ENCODE peak calls at places on chromosomes 2 and 18, in five cellular contexts. Z is lung, V is AG10803, M is GM12865, W is WERI-Rb-1. P is an unnamed sample.

GRCh38 chr2:95278051-95278471 is 3.8 kb downstream of the PROM2 start:
- DNase-seq in Z (no peak), V (peak), M (no peak), W (no peak), P (no peak)

GRCh38 chr18:8623549-8624106 is 14.4 kb downstream of the RAB12 start:
- DNase-seq in Z (peak), V (no peak), M (peak), W (no peak), P (no peak)

GRCh38 chr18:3554091-3554601 is 104.2 kb downstream of the TGIF1 start:
- DNase-seq in Z (no peak), V (no peak), M (no peak), W (no peak), P (no peak)

GRCh38 chr2:49261791-49262190 is 107.5 kb upstream of the FSHR start:
- DNase-seq in Z (no peak), V (no peak), M (no peak), W (no peak), P (no peak)

GRCh38 chr18:54220406-54220805 is 4.1 kb downstream of the MBD2 start:
- DNase-seq in Z (no peak), V (no peak), M (no peak), W (no peak), P (no peak)

GRCh38 chr2:212667751-212668316 is 129.2 kb upstream of the ERBB4 start:
- DNase-seq in Z (no peak), V (no peak), M (no peak), W (no peak), P (no peak)

GRCh38 chr2:119483395-119483753 is 40.9 kb downstream of the SCTR start:
- DNase-seq in Z (peak), V (no peak), M (no peak), W (no peak), P (no peak)

GRCh38 chr2:210399440-210400041 is 77.0 kb downstream of the LANCL1 start:
- DNase-seq in Z (no peak), V (no peak), M (peak), W (no peak), P (no peak)

GRCh38 chr2:101306410-101306809 is 2.1 kb downstream of the RNF149 start:
- DNase-seq in Z (no peak), V (peak), M (peak), W (no peak), P (no peak)

GRCh38 chr2:71600572-71600971 is 147.2 kb downstream of the DYSF start:
- DNase-seq in Z (no peak), V (no peak), M (no peak), W (no peak), P (no peak)

GRCh38 chr2:39424951-39425350 is 12.1 kb downstream of the MAP4K3 start:
- DNase-seq in Z (no peak), V (no peak), M (no peak), W (no peak), P (peak)

GRCh38 chr2:12034303-12034861 is 287.9 kb downstream of the LPIN1 start:
- DNase-seq in Z (no peak), V (no peak), M (peak), W (no peak), P (no peak)

GRCh38 chr2:237393523-237393922 is 20.4 kb downstream of the COL6A3 start:
- DNase-seq in Z (no peak), V (no peak), M (no peak), W (no peak), P (no peak)

GRCh38 chr2:112541315-112542122 is 746 bp upstream of the POLR1B start:
- DNase-seq in Z (peak), V (peak), M (peak), W (peak), P (peak)

GRCh38 chr2:207046642-207047213 is 107.4 kb downstream of the CPO start:
- DNase-seq in Z (no peak), V (peak), M (peak), W (no peak), P (peak)

GRCh38 chr18:25453556-25454269 is 101.7 kb upstream of the ZNF521 start:
- DNase-seq in Z (no peak), V (peak), M (no peak), W (no peak), P (no peak)

GRCh38 chr18:13544953-13545352 is 181.4 kb downstream of the FAM210A start:
- DNase-seq in Z (no peak), V (no peak), M (no peak), W (no peak), P (no peak)

GRCh38 chr18:74459877-74460276 is 2.8 kb upstream of the DIPK1C start:
- DNase-seq in Z (no peak), V (no peak), M (no peak), W (peak), P (no peak)

GRCh38 chr2:85590950-85591349 is 4.6 kb upstream of the RNF181 start:
- DNase-seq in Z (no peak), V (no peak), M (no peak), W (no peak), P (no peak)

GRCh38 chr18:51153659-51154371 is 43.7 kb downstream of the MEX3C start:
- DNase-seq in Z (no peak), V (no peak), M (peak), W (no peak), P (peak)

GRCh38 chr2:8923173-8923572 is 80.3 kb downstream of the MBOAT2 start:
- DNase-seq in Z (no peak), V (no peak), M (no peak), W (no peak), P (no peak)

GRCh38 chr2:41928593-41928992 is 119.2 kb upstream of the PKDCC start:
- DNase-seq in Z (no peak), V (peak), M (no peak), W (no peak), P (no peak)

GRCh38 chr2:101383016-101383541 is 4.2 kb downstream of the CREG2 start:
- DNase-seq in Z (no peak), V (no peak), M (no peak), W (no peak), P (no peak)

GRCh38 chr2:3025984-3026383 is 351.6 kb downstream of the EIPR1 start:
- DNase-seq in Z (no peak), V (no peak), M (no peak), W (no peak), P (no peak)

GRCh38 chr2:135799738-135800137 is 37.2 kb downstream of the LCT start:
- DNase-seq in Z (no peak), V (no peak), M (no peak), W (no peak), P (no peak)
- TF ChIP-seq CTCF in Z (no peak), V (no peak), M (no peak), W (peak), P (peak)

GRCh38 chr2:172198908-172199307 is 96.2 kb upstream of the DLX2 start:
- DNase-seq in Z (no peak), V (no peak), M (no peak), W (no peak), P (peak)

GRCh38 chr2:172195836-172196376 is 93.2 kb upstream of the DLX2 start:
- DNase-seq in Z (no peak), V (no peak), M (no peak), W (no peak), P (no peak)

GRCh38 chr2:172193331-172194089 is 90.8 kb upstream of the DLX2 start:
- DNase-seq in Z (no peak), V (no peak), M (no peak), W (no peak), P (no peak)

GRCh38 chr2:172198361-172198760 is 95.7 kb upstream of the DLX2 start:
- DNase-seq in Z (no peak), V (no peak), M (no peak), W (no peak), P (no peak)

GRCh38 chr2:172196768-172197322 is 94.1 kb upstream of the DLX2 start:
- DNase-seq in Z (peak), V (peak), M (peak), W (no peak), P (peak)
- TF ChIP-seq CTCF in Z (no peak), V (no peak), M (no peak), W (no peak), P (no peak)

GRCh38 chr2:6826081-6826913 is 39.4 kb downstream of the CMPK2 start:
- DNase-seq in Z (peak), V (peak), M (peak), W (peak), P (peak)

GRCh38 chr2:6831229-6831628 is 34.5 kb downstream of the CMPK2 start:
- DNase-seq in Z (no peak), V (no peak), M (no peak), W (no peak), P (no peak)

GRCh38 chr2:6824962-6825361 is 40.7 kb downstream of the CMPK2 start:
- DNase-seq in Z (no peak), V (peak), M (no peak), W (no peak), P (no peak)

GRCh38 chr2:6827516-6828298 is 38.0 kb downstream of the CMPK2 start:
- DNase-seq in Z (no peak), V (peak), M (no peak), W (no peak), P (no peak)

GRCh38 chr2:6828299-6828584 is 37.5 kb downstream of the CMPK2 start:
- DNase-seq in Z (no peak), V (peak), M (no peak), W (no peak), P (no peak)
- TF ChIP-seq CTCF in Z (peak), V (peak), M (peak), W (peak), P (peak)

GRCh38 chr2:201643216-201643651 is at the start of gene TMEM237:
- DNase-seq in Z (peak), V (peak), M (peak), W (peak), P (peak)
- TF ChIP-seq CTCF in Z (no peak), V (no peak), M (peak), W (no peak), P (peak)

DNA sequence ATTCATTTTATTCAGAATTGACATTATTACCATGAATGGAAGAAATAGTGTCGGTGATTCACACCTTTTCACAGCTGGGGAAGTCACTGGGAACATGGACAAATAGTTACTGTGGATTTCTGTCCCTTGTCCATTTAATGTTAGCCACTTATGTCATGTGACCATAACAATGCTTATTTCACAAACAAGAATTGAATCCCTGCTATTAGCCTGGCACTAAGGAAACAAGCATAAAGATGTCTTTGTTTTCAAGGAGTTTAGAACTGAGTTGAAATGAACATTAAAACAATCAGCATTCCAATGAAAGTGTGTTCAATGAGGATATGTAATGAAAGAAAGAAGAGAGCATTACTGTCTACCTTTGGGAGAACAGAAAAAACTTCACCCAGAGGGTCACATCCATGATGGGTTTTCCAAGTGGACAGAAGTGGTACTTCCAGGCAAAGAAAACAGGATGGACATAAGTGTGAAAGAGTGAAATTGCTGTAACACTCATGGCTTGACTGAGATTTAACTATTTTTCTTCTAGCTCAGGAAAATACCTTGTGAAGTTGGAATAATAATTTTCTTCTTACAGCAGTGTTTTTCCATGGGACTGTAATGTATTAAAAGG is 324.5 kb upstream of the UBE2E3 start:
- DNase-seq in Z (no peak), V (no peak), M (no peak), W (no peak), P (no peak)
- TF ChIP-seq CTCF in Z (no peak), V (peak), M (no peak), W (peak), P (no peak)

DNA sequence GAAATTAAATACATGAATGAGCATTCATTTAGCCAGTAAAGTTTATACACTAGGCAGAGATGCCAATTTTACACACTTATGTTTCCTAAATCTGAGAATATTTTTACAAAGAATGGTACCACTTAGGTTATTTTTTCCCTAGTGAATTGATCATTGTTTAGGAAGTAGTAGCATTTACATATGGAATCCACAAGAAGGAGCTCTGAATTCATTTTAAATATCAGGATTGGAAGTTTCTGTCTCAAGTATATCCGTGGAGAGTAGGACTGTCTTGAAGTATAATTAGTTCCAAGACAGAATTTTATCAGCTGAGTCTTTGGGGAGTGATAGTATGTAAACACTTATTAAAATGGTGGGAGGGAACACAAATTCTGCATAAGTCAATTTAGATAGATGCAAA is 82.2 kb upstream of the FAM98A start:
- DNase-seq in Z (no peak), V (no peak), M (no peak), W (no peak), P (no peak)
- TF ChIP-seq CTCF in Z (peak), V (no peak), M (no peak), W (peak), P (no peak)

DNA sequence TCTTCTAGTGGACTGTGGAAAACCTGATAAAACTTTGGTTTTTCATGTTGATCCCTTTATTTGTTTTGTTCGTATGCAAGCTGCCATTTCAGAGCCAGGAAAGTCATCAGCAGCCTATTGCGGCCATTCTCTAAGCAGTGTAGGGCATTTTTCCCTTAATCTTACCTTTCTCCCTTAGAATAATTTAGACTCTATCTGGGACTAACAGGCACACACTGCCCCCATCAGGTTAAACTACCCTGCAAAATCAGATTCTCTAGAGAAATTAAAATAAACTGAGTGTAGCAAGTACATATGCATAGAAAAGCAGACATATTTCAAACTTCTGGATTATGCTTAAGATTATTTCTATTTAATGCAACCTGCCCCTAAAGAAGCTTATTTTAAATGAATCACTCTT is 347.4 kb downstream of the METTL4 start:
- DNase-seq in Z (no peak), V (peak), M (peak), W (peak), P (no peak)
- TF ChIP-seq CTCF in Z (no peak), V (peak), M (peak), W (peak), P (peak)